ENCODE peak calls at places on chromosomes 13 and 19, in eight cellular contexts. B, O, I, V, U, E, N and F are unnamed samples.

GRCh38 chr13:34993470-34993869 is 51.4 kb downstream of the NBEA start:
- DNase-seq in O (no peak), E (no peak), B (no peak), V (no peak), U (no peak), I (no peak), N (no peak), F (no peak)

GRCh38 chr19:2072757-2073551 is 21.9 kb upstream of the MKNK2 start:
- DNase-seq in B (no peak), V (no peak), U (no peak), N (no peak), E (no peak), I (no peak), O (no peak), F (no peak)

GRCh38 chr13:44274838-44275237 is 98.8 kb upstream of the SERP2 start:
- DNase-seq in N (peak; percentile 37), U (peak; percentile 19), E (no peak), V (no peak), O (no peak), B (no peak), I (no peak), F (no peak)

GRCh38 chr13:40682449-40683240 is 16.2 kb upstream of the FOXO1 start:
- DNase-seq in N (peak; percentile 17), V (no peak), B (no peak), U (no peak), O (no peak), E (no peak), I (no peak), F (no peak)

GRCh38 chr19:47779524-47780214 is 1.2 kb downstream of the SELENOW start:
- DNase-seq in O (no peak), I (no peak), N (no peak), E (no peak), V (peak; percentile 45), B (no peak), U (no peak), F (no peak)

GRCh38 chr19:42942187-42942789 is 5.3 kb upstream of the PSG7 start:
- DNase-seq in B (no peak), E (no peak), V (no peak), N (no peak), I (no peak), U (no peak), O (no peak), F (no peak)

GRCh38 chr13:87094646-87095045 is 576.5 kb upstream of the SLITRK5 start:
- DNase-seq in E (no peak), U (no peak), I (no peak), O (no peak), B (no peak), N (no peak), V (no peak), F (no peak)

GRCh38 chr19:49857834-49858590 is 7.1 kb downstream of the PTOV1 start:
- DNase-seq in O (no peak), V (no peak), I (no peak), U (no peak), B (no peak), E (no peak), N (no peak), F (no peak)

GRCh38 chr19:50835103-50835784 is 1.9 kb upstream of the KLK15 start:
- DNase-seq in N (no peak), E (no peak), B (no peak), I (no peak), U (no peak), O (no peak), V (no peak), F (no peak)

GRCh38 chr19:10690351-10690781 is 10.9 kb upstream of the QTRT1 start:
- DNase-seq in V (no peak), O (no peak), E (no peak), N (no peak), U (no peak), I (no peak), B (no peak), F (no peak)